ENCODE peak calls at places on chromosome 9, in six cellular contexts. C is GM13977; T is NT2/D1; J is activated T-helper 1 cell treated with anti-CD3 and anti-CD28 coated beads, Interleukin-12 subunit alpha, Interleukin-12 subunit beta, Interleukin-2, Interleukin-4 antibody, amounts not matched to agents 30 ng/mL and 10 ng/mL and 1 ng/mL, durations not matched to agents 14 hours and 24 hours and 36 hours; E is HCT116; H is T47D. X is an unnamed sample.

GRCh38 chr9:110076894-110077725 is 130.8 kb downstream of the C9orf152 start:
- DNase-seq in C (no peak), T (no peak), E (no peak), H (no peak), J (no peak), X (no peak)

GRCh38 chr9:135879237-135879601 is 28.1 kb downstream of the CAMSAP1 start:
- DNase-seq in T (no peak), C (no peak), J (no peak), H (no peak), E (no peak), X (no peak)

GRCh38 chr9:128247191-128247803 is 28.5 kb downstream of the GOLGA2 start:
- DNase-seq in J (no peak), H (no peak), C (no peak), E (no peak), T (no peak), X (no peak)

GRCh38 chr9:97982191-97982718 is 886 bp upstream of the ANP32B start:
- DNase-seq in H (no peak), J (no peak), E (no peak), T (no peak), C (no peak), X (no peak)

GRCh38 chr9:129487307-129487657 is 133.6 kb downstream of the C9orf50 start:
- DNase-seq in T (no peak), C (no peak), H (no peak), J (no peak), E (no peak), X (no peak)

GRCh38 chr9:109244179-109245132 is 76.4 kb downstream of the EPB41L4B start:
- DNase-seq in J (peak; percentile 42), H (peak; percentile 56), T (peak; percentile 83), E (peak; percentile 52), C (peak; percentile 73), X (no peak)

GRCh38 chr9:123678038-123678877 is 251.7 kb downstream of the DENND1A start:
- DNase-seq in C (no peak), E (no peak), T (no peak), J (no peak), H (peak; percentile 22), X (peak; percentile 85)

GRCh38 chr9:79610019-79610760 is 38.4 kb downstream of the TLE4 start:
- DNase-seq in T (no peak), C (no peak), H (no peak), E (no peak), J (no peak), X (no peak)

GRCh38 chr9:27572918-27573698 is at the start of gene C9orf72:
- DNase-seq in T (peak; percentile 23), J (peak; percentile 81), C (peak; percentile 87), H (peak; percentile 65), E (no peak), X (no peak)

GRCh38 chr9:110606179-110606578 is 26.6 kb upstream of the SVEP1 start:
- DNase-seq in C (no peak), T (no peak), H (no peak), E (no peak), J (no peak), X (no peak)

GRCh38 chr9:18536554-18536953 is 62.6 kb downstream of the ADAMTSL1 start:
- DNase-seq in T (no peak), E (no peak), J (no peak), C (no peak), H (no peak), X (no peak)

GRCh38 chr9:123679330-123679987 is 250.5 kb downstream of the DENND1A start:
- DNase-seq in T (no peak), C (peak; percentile 66), J (no peak), H (no peak), E (no peak), X (peak; percentile 46)

GRCh38 chr9:98992885-98993569 is 49.3 kb downstream of the COL15A1 start:
- DNase-seq in H (no peak), C (no peak), E (no peak), T (no peak), J (no peak), X (no peak)

GRCh38 chr9:96376926-96377874 is 6.3 kb downstream of the SLC35D2 start:
- DNase-seq in T (no peak), C (no peak), E (no peak), J (no peak), H (no peak), X (no peak)

GRCh38 chr9:112334319-112334828 is 955 bp upstream of the PTBP3 start:
- DNase-seq in H (no peak), T (no peak), J (peak; percentile 16), E (no peak), C (peak; percentile 55), X (no peak)

GRCh38 chr9:111661150-111661801 is at the start of gene GNG10:
- DNase-seq in T (no peak), J (peak; percentile 66), H (peak; percentile 88), E (no peak), C (peak; percentile 93), X (no peak)

GRCh38 chr9:136326061-136326776 is 1.1 kb upstream of the GPSM1 start:
- DNase-seq in T (peak; percentile 50), E (no peak), H (no peak), J (no peak), C (no peak), X (no peak)

GRCh38 chr9:128244443-128245226 is 31.2 kb downstream of the GOLGA2 start:
- DNase-seq in H (no peak), C (no peak), E (no peak), T (no peak), J (no peak), X (no peak)

GRCh38 chr9:16954032-16954431 is 83.6 kb upstream of the BNC2 start:
- DNase-seq in E (no peak), T (no peak), H (no peak), C (no peak), J (no peak), X (peak; percentile 75)

GRCh38 chr9:134708672-134709038 is 67.1 kb downstream of the COL5A1 start:
- DNase-seq in J (no peak), T (no peak), C (no peak), E (no peak), H (no peak), X (no peak)

GRCh38 chr9:129225815-129226214 is 47.8 kb upstream of the IER5L start:
- DNase-seq in E (no peak), C (no peak), T (peak; percentile 58), J (peak; percentile 16), H (no peak), X (no peak)

GRCh38 chr9:126935630-126936029 is 21.0 kb downstream of the RALGPS1 start:
- DNase-seq in J (no peak), T (no peak), E (no peak), H (no peak), C (no peak), X (no peak)

GRCh38 chr9:82284758-82285157 is 296.2 kb downstream of the SPATA31D1 start:
- DNase-seq in H (no peak), E (no peak), J (no peak), C (no peak), T (no peak), X (no peak)

GRCh38 chr9:33415152-33416038 is 13.0 kb upstream of the AQP7 start:
- DNase-seq in J (peak; percentile 91), H (peak; percentile 70), E (peak; percentile 68), T (peak; percentile 51), C (peak; percentile 81), X (peak; percentile 99)

GRCh38 chr9:131010482-131011273 is 1.7 kb downstream of the LAMC3 start:
- DNase-seq in J (no peak), C (no peak), E (no peak), T (no peak), H (no peak), X (no peak)

GRCh38 chr9:124695280-124695890 is 75.7 kb downstream of the NR6A1 start:
- DNase-seq in C (no peak), J (no peak), E (no peak), T (no peak), H (no peak), X (no peak)

GRCh38 chr9:33506626-33507370 is 17.3 kb upstream of the ANKRD18B start:
- DNase-seq in T (no peak), C (no peak), H (no peak), J (no peak), E (peak; percentile 27), X (no peak)

X was measured in LNCaP clone FGC.